ENCODE peak calls at places on chromosomes 13 and 19, in six cellular contexts. I, R, P, X, G and E are unnamed samples.

GRCh38 chr13:75410207-75410606 is 71.8 kb downstream of the TBC1D4 start:
- DNase-seq in G (no peak), P (no peak), R (no peak), I (no peak), X (no peak), E (no peak)

GRCh38 chr13:113929628-113930615 is 44.0 kb downstream of the C13orf46 start:
- DNase-seq in X (no peak), I (no peak), P (no peak), G (no peak), R (peak; percentile 15), E (no peak)

GRCh38 chr13:98290261-98290660 is 113.2 kb upstream of the RNF113B start:
- DNase-seq in R (no peak), P (no peak), G (no peak), X (no peak), I (no peak), E (no peak)

GRCh38 chr19:51511353-51511752 is 9.8 kb upstream of the SIGLEC12 start:
- DNase-seq in R (peak; percentile 23), G (no peak), I (no peak), X (peak; percentile 7), P (no peak), E (no peak)

GRCh38 chr13:75645141-75645540 is 9.0 kb downstream of the LMO7 start:
- DNase-seq in X (no peak), R (no peak), P (no peak), I (no peak), G (no peak), E (no peak)

GRCh38 chr13:102651392-102651791 is 43.5 kb downstream of the METTL21C start:
- DNase-seq in P (peak; percentile 32), I (peak; percentile 18), G (no peak), R (no peak), X (no peak), E (no peak)

GRCh38 chr19:46351241-46352041 is 4.6 kb downstream of the PPP5C start:
- DNase-seq in P (peak; percentile 59), X (no peak), I (peak; percentile 35), R (no peak), G (no peak), E (no peak)

GRCh38 chr13:43232144-43232840 is 208.9 kb downstream of the DNAJC15 start:
- DNase-seq in X (no peak), I (peak; percentile 72), G (no peak), P (peak; percentile 72), R (no peak), E (no peak)

GRCh38 chr13:94419304-94419943 is 60.1 kb downstream of the DCT start:
- DNase-seq in R (no peak), G (no peak), I (peak; percentile 65), X (no peak), P (peak; percentile 75), E (no peak)

GRCh38 chr13:59144700-59145099 is 1019.0 kb downstream of the DIAPH3 start:
- DNase-seq in R (no peak), I (peak; percentile 39), G (no peak), X (no peak), P (peak; percentile 48), E (no peak)

GRCh38 chr13:26502826-26503225 is 54.7 kb upstream of the WASF3 start:
- DNase-seq in R (peak; percentile 24), I (peak; percentile 31), P (peak; percentile 50), X (no peak), G (peak; percentile 30), E (no peak)

GRCh38 chr13:79385694-79386093 is 20.4 kb downstream of the RBM26 start:
- DNase-seq in I (no peak), P (peak; percentile 37), R (no peak), X (no peak), G (no peak), E (no peak)

GRCh38 chr13:37074703-37075102 is 15.2 kb upstream of the SUPT20H start:
- DNase-seq in R (no peak), X (peak; percentile 8), G (no peak), P (peak; percentile 50), I (peak; percentile 37), E (no peak)

GRCh38 chr19:6340493-6341201 is 7.2 kb upstream of the ACER1 start:
- DNase-seq in X (no peak), P (no peak), I (no peak), R (no peak), G (no peak), E (no peak)

GRCh38 chr19:43820861-43821215 is 6.3 kb upstream of the ZNF283 start:
- DNase-seq in P (no peak), I (no peak), G (no peak), R (no peak), X (no peak), E (no peak)

DNA sequence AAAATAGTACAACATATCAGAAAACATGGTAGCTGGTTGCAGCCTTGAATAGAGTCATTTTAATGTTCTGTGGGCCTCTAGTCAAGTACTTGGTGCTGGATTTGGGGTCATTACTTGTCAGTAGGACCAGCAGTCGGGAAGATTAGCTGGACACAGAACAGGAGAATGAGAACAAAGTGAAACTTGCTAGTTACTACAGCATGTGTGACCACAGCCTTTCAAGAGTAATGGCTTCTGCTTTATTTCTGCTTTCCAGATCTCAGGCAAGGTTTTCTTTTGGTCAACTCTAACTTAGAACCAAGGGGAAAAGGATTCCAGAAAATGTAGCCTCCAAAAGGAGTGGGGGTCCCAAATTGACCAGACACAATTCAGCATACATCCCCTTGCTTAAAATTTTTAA is 17.1 kb upstream of the VWA8 start:
- DNase-seq in R (no peak), I (no peak), P (no peak), X (no peak), G (no peak), E (no peak)
- H3K4me3 ChIP-seq in R (no peak overlapping the region), I (no peak overlapping the region), P (no peak overlapping the region), X (no peak overlapping the region), G (no peak overlapping the region), E (no peak overlapping the region)

GRCh38 chr19:37813340-37813739 is 34.0 kb upstream of the ZNF573 start:
- DNase-seq in R (no peak), X (no peak), I (no peak), P (no peak), G (no peak), E (no peak)

GRCh38 chr19:37817180-37817911 is 38.0 kb upstream of the ZNF573 start:
- DNase-seq in R (peak; percentile 89), X (no peak), P (peak; percentile 55), G (peak; percentile 43), I (peak; percentile 27), E (no peak)
- H3K4me3 ChIP-seq in R (peak overlapping the region; percentile 80), X (no peak overlapping the region), P (peak overlapping the region; percentile 62), G (peak overlapping the region; percentile 56), I (peak overlapping the region; percentile 48), E (peak overlapping the region; percentile 48)

GRCh38 chr19:3405261-3405653 is 38.9 kb downstream of the NFIC start:
- DNase-seq in X (no peak), G (no peak), I (no peak), R (no peak), P (no peak), E (no peak)
- H3K4me3 ChIP-seq in X (no peak overlapping the region), G (no peak overlapping the region), I (no peak overlapping the region), R (no peak overlapping the region), P (no peak overlapping the region), E (peak overlapping the region; percentile 47)

DNA sequence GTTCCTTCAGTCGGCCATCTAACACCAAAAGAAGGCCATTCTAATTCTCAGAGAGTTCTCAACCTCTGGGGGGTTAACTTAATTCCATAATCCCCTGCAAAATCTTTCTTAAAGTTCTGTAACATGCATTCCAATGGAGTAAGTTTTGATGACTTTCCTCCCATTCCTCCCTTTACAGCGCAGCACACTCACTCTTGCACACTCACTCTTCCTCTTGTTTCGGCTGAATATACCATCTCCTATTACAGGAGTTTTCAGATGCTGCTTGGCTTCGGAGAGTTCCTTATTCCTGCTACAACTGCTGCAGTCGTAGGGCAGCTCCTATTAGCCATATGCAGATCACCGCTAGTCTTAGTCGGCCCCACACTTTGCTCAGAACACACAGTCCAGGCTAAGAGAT is 53.6 kb downstream of the OR10H4 start:
- DNase-seq in X (no peak), I (no peak), R (no peak), P (no peak), G (no peak), E (no peak)
- H3K4me3 ChIP-seq in X (no peak overlapping the region), I (no peak overlapping the region), R (no peak overlapping the region), P (peak overlapping the region; percentile 46), G (peak overlapping the region; percentile 43), E (no peak overlapping the region)

DNA sequence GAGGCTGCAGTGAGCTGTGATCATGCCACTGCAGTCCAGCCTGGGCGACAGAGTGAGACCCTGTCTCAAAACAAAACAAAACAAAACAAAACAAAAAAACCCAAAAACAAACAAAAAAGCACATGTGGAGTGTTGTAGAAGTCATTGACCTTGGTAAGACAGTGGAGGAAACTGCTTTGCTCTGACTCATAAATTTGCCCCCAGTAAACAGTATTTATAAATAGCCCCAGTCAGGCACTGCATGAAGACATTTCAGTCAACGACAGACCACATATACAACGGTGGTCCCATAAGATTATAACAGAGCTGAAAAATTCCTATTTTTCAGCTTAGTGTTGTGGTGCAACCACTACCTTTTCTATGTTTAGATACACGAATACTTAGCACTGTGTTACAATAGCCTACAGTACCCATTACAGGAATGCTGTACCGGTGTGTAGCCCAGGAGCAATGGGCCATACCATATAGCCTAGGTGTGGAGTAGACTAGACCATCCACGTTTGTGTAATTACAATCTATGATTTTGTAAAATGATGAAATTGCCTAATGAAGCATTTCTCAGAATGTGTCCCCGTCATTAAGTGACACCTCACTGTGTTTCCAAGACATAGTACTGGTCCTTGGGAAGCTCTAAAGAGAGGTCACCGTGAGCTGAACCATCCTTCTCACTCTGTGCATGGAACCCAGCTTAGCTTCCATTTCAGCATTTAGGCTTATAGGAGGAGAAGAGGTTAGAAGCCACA is 1.1 kb downstream of the ARL11 start:
- DNase-seq in X (no peak), P (no peak), I (no peak), G (no peak), R (no peak), E (no peak)
- H3K4me3 ChIP-seq in X (no peak overlapping the region), P (no peak overlapping the region), I (no peak overlapping the region), G (no peak overlapping the region), R (no peak overlapping the region), E (peak overlapping the region; percentile 60)